ENCODE peak calls at places on chromosomes 13 and 19, in six cellular contexts. L is endothelial cell of umbilical vein; C is right atrium auricular region; T is PC-3; X is CD8-positive, alpha-beta memory T cell; R is OCI-LY7. B is an unnamed sample. For H3K4me1, the result is how much of the 10 kb centered on the place peaks cover.

GRCh38 chr13:32248789-32249188 is 66.4 kb downstream of the ZAR1L start:
- DNase-seq in L (no peak), C (no peak), T (no peak), X (no peak), R (no peak), B (no peak)

GRCh38 chr19:6020166-6020967 is 42.4 kb upstream of the RANBP3 start:
- DNase-seq in L (no peak), C (no peak), T (peak), X (no peak), R (no peak), B (no peak)

GRCh38 chr13:113291997-113292862 is 4.8 kb upstream of the LAMP1 start:
- DNase-seq in L (peak), C (peak), T (peak), X (no peak), R (no peak), B (peak)

GRCh38 chr19:17567940-17568339 is 12.5 kb downstream of the COLGALT1 start:
- DNase-seq in L (no peak), C (no peak), T (no peak), X (no peak), R (no peak), B (no peak)

GRCh38 chr19:3771906-3772450 is at the start of gene RAX2:
- DNase-seq in L (no peak), C (no peak), T (no peak), X (no peak), R (no peak), B (no peak)

GRCh38 chr13:101747039-101747438 is 294.6 kb downstream of the ITGBL1 start:
- DNase-seq in L (no peak), C (no peak), T (no peak), X (no peak), R (no peak), B (no peak)

GRCh38 chr19:15123900-15124299 is 16.7 kb downstream of the SYDE1 start:
- DNase-seq in L (no peak), C (peak), T (no peak), X (no peak), R (no peak), B (no peak)

GRCh38 chr19:52742516-52742915 is 7.7 kb upstream of the ZNF611 start:
- DNase-seq in L (no peak), C (no peak), T (no peak), X (no peak), R (no peak), B (no peak)

GRCh38 chr19:13700621-13701020 is 63.7 kb upstream of the MRI1 start:
- DNase-seq in L (no peak), C (no peak), T (no peak), X (no peak), R (no peak), B (no peak)

GRCh38 chr19:782195-783043 is 14.8 kb upstream of the PTBP1 start:
- DNase-seq in L (peak), C (no peak), T (peak), X (no peak), R (no peak), B (peak)

GRCh38 chr19:15779756-15780476 is 7.5 kb upstream of the OR10H5 start:
- DNase-seq in L (no peak), C (peak), T (peak), X (no peak), R (no peak), B (peak)

GRCh38 chr19:2330632-2331284 is 2.3 kb downstream of the SPPL2B start:
- DNase-seq in L (no peak), C (no peak), T (no peak), X (no peak), R (no peak), B (no peak)

GRCh38 chr19:6516018-6516658 is 14.0 kb upstream of the TUBB4A start:
- DNase-seq in L (peak), C (peak), T (peak), X (peak), R (peak), B (peak)

GRCh38 chr13:87128006-87128405 is 543.2 kb upstream of the SLITRK5 start:
- DNase-seq in L (no peak), C (no peak), T (no peak), X (no peak), R (no peak), B (no peak)

GRCh38 chr19:54896036-54896435 is 9.9 kb upstream of the NCR1 start:
- DNase-seq in L (no peak), C (no peak), T (no peak), X (no peak), R (no peak), B (no peak)

GRCh38 chr19:15623711-15624318 is 8.8 kb downstream of the CYP4F8 start:
- DNase-seq in L (no peak), C (no peak), T (peak), X (no peak), R (no peak), B (no peak)

GRCh38 chr13:68467160-68467559 is 1237.0 kb upstream of the PCDH9 start:
- DNase-seq in L (no peak), C (no peak), T (no peak), X (no peak), R (no peak), B (no peak)

GRCh38 chr19:52923782-52924593 is 760 bp upstream of the ZNF888 start:
- DNase-seq in L (peak), C (peak), T (peak), X (no peak), R (no peak), B (peak)

GRCh38 chr13:77305276-77305675 is 21.6 kb downstream of the MYCBP2 start:
- DNase-seq in L (peak), C (no peak), T (no peak), X (no peak), R (peak), B (no peak)

GRCh38 chr13:98797456-98797855 is 45.0 kb upstream of the SLC15A1 start:
- DNase-seq in L (no peak), C (peak), T (no peak), X (no peak), R (no peak), B (no peak)

GRCh38 chr19:33799507-33799906 is 2.8 kb downstream of the KCTD15 start:
- DNase-seq in L (no peak), C (no peak), T (no peak), X (no peak), R (no peak), B (no peak)

GRCh38 chr19:29539668-29540067 is 13.9 kb downstream of the VSTM2B start:
- DNase-seq in L (no peak), C (no peak), T (no peak), X (no peak), R (no peak), B (no peak)

GRCh38 chr13:65468628-65469027 is 1761.5 kb downstream of the PCDH9 start:
- DNase-seq in L (no peak), C (no peak), T (no peak), X (no peak), R (no peak), B (peak)

GRCh38 chr19:52094526-52094925 is 1.0 kb downstream of the ZNF841 start:
- DNase-seq in L (no peak), C (no peak), T (no peak), X (no peak), R (no peak), B (peak)

GRCh38 chr13:63540042-63540441 is 2124.4 kb upstream of the PCDH20 start:
- DNase-seq in L (no peak), C (no peak), T (no peak), X (no peak), R (no peak), B (no peak)

GRCh38 chr13:63542704-63543215 is 2127.1 kb upstream of the PCDH20 start:
- DNase-seq in L (no peak), C (no peak), T (no peak), X (no peak), R (no peak), B (no peak)

GRCh38 chr13:63541336-63541735 is 2125.7 kb upstream of the PCDH20 start:
- DNase-seq in L (no peak), C (no peak), T (no peak), X (no peak), R (no peak), B (no peak)
- H3K4me3 ChIP-seq in L (no peak), C (no peak), T (no peak), X (no peak), R (no peak), B (no peak)

DNA sequence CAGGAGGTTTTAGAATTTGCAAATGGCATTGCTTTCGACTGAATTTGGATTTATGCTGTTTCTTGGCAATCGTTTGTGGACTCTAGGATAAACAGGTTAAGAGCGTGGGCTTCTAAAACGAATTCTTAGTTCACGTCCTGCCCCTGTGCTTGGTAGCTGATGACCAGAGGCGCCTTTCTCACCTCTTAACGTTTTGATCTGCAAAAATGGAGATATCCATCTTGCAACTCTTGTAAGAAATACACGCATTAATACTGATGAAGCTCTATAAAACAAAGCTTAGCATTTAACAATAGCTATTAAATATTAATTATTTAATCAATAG is 577 bp upstream of the KATNAL1 start:
- DNase-seq in L (no peak), C (no peak), T (no peak), X (no peak), R (peak), B (no peak)
- H3K4me1 ChIP-seq in L (under half), C (under half), T (under half), X (under half), R (half or more), B (under half)

GRCh38 chr13:52454459-52454824 is 836 bp upstream of the CKAP2 start:
- DNase-seq in L (peak), C (no peak), T (peak), X (no peak), R (peak), B (no peak)

GRCh38 chr13:52454825-52455676 is at the start of gene CKAP2:
- DNase-seq in L (peak), C (peak), T (peak), X (peak), R (peak), B (peak)

GRCh38 chr13:52459668-52460067 is 4.4 kb downstream of the CKAP2 start:
- DNase-seq in L (peak), C (no peak), T (peak), X (no peak), R (no peak), B (no peak)

GRCh38 chr13:52452470-52452869 is 2.0 kb upstream of the VPS36 start:
- DNase-seq in L (no peak), C (no peak), T (no peak), X (no peak), R (no peak), B (no peak)

DNA sequence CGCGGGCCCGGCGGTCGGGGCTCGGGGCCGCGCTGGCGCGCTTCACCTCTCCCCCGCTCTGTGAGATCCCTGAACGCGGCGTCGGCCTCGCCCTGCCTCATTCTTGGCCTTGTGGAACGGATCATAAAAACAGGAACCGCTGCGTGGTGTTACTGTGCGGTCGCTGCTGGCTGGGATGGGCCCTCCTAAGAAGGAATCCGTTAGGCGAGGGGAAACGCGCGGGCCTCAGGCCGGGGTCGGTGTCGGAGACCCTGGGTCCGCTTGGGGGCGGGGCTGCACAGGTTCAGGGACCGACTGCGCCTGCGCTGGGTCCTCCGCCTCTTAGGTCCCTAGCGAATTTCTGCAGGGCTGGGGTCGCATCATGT is 381 bp downstream of the CKAP2 start:
- DNase-seq in L (peak), C (peak), T (peak), X (peak), R (peak), B (peak)
- H3K4me3 ChIP-seq in L (peak), C (peak), T (peak), X (peak), R (peak), B (peak)

DNA sequence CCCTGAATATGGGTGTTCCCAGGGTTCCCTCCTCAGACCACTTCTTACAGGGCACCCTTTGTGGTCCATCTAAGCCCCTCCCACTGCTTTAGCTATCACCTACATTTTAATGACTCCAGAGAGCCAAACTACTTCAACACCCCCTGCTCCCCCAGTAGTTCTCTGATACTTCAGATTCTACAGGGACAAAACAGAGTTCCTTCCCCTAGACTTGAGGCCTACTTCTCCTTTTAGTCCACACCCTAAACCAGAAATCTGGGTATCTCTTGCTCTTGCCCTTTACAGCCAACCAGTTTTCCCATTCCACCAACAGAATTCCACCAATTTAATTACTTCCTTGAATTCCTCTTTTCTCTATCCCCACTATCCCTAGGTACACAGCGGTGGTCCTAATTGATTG is 107.2 kb downstream of the KCNRG start:
- DNase-seq in L (no peak), C (no peak), T (no peak), X (no peak), R (peak), B (no peak)
- H3K4me1 ChIP-seq in L (under half), C (under half), T (under half), X (under half), R (under half), B (under half)

DNA sequence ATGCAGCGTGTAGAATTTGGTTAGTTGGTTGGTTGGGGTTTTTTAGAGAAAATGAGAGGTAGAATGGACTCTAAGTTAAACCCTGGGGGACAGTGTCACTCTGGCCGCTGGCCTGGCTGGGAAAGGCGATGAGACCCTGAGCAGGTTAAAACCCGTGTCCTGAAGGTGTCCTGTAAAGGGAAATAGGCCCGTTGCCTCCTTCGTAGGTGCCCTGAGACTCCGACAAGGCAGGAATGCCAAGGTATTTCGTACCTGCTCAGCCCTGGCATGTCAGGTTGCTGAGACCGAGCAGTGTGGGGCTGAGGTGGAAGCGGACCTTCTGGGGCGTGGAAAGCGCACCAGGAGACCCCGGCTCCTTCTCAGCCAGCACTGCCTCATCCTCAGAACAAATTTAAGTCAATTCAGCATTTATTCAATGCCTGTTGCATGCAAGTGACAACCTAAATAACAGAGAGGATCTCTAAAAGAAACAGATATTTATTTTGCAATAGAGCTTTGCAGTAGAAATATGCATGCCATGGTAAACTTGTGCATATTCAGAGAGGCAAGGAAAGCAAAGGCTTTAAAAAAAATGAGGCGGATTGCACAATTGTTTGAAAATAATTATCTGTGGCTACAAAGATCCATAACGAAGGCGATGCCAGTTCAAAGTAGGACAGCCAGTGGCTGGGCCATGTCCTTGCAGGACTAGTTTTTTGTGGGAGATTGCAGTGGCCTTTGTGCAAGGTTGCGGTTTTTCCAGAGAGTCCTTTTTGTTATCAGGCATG is 1.4 kb upstream of the RAB20 start:
- DNase-seq in L (no peak), C (no peak), T (no peak), X (no peak), R (no peak), B (no peak)
- H3K4me3 ChIP-seq in L (no peak), C (peak), T (peak), X (peak), R (peak), B (peak)

GRCh38 chr19:48656840-48657474 is 11.0 kb upstream of the CA11 start:
- DNase-seq in L (peak), C (no peak), T (peak), X (no peak), R (no peak), B (peak)

GRCh38 chr19:48650974-48651681 is 5.1 kb upstream of the CA11 start:
- DNase-seq in L (no peak), C (no peak), T (no peak), X (no peak), R (no peak), B (no peak)

GRCh38 chr19:48658483-48658882 is 12.5 kb upstream of the CA11 start:
- DNase-seq in L (no peak), C (no peak), T (no peak), X (no peak), R (no peak), B (no peak)

GRCh38 chr19:48651682-48652046 is 5.7 kb upstream of the CA11 start:
- DNase-seq in L (no peak), C (no peak), T (no peak), X (no peak), R (no peak), B (no peak)

GRCh38 chr19:48654299-48655059 is 8.5 kb upstream of the CA11 start:
- DNase-seq in L (no peak), C (no peak), T (no peak), X (no peak), R (no peak), B (no peak)
- H3K4me1 ChIP-seq in L (under half), C (under half), T (under half), X (under half), R (under half), B (under half)

GRCh38 chr13:40660270-40660669 is 6.2 kb downstream of the FOXO1 start:
- DNase-seq in L (no peak), C (no peak), T (no peak), X (no peak), R (no peak), B (peak)

GRCh38 chr13:40664100-40665060 is 2.1 kb downstream of the FOXO1 start:
- DNase-seq in L (peak), C (peak), T (peak), X (peak), R (peak), B (peak)

GRCh38 chr13:40665061-40665753 is 1.2 kb downstream of the FOXO1 start:
- DNase-seq in L (no peak), C (no peak), T (peak), X (peak), R (peak), B (peak)

GRCh38 chr13:40660692-40661091 is 5.7 kb downstream of the FOXO1 start:
- DNase-seq in L (no peak), C (no peak), T (no peak), X (no peak), R (no peak), B (no peak)

DNA sequence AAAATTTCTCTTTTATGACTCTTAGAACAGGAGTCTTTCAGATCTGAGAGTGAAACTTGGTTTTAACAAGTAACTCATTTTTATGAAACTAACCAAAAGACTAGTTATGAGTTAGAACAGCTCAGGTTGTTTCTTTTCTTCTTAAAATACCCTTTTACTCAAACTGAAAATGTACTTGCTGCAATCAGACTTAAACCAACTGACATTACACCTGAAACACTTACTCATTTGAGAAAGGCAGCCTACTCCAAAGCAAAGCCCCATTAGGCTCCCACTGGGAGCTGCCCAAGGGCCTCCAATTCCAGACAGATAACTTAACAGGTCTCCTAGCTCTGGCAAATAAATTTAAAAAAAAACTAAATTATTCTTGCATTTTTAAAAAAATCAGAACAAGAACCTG is 3.6 kb downstream of the FOXO1 start:
- DNase-seq in L (peak), C (no peak), T (no peak), X (no peak), R (no peak), B (no peak)
- H3K4me3 ChIP-seq in L (peak), C (peak), T (peak), X (peak), R (peak), B (peak)

GRCh38 chr13:40475617-40476016 is 190.8 kb downstream of the FOXO1 start:
- DNase-seq in L (no peak), C (no peak), T (no peak), X (no peak), R (no peak), B (no peak)

GRCh38 chr13:40478775-40479174 is 187.7 kb downstream of the FOXO1 start:
- DNase-seq in L (no peak), C (no peak), T (no peak), X (no peak), R (peak), B (no peak)

GRCh38 chr13:40477623-40478608 is 188.5 kb downstream of the FOXO1 start:
- DNase-seq in L (peak), C (peak), T (no peak), X (no peak), R (peak), B (no peak)

GRCh38 chr13:40479196-40479845 is 187.1 kb downstream of the FOXO1 start:
- DNase-seq in L (no peak), C (no peak), T (no peak), X (no peak), R (peak), B (no peak)

DNA sequence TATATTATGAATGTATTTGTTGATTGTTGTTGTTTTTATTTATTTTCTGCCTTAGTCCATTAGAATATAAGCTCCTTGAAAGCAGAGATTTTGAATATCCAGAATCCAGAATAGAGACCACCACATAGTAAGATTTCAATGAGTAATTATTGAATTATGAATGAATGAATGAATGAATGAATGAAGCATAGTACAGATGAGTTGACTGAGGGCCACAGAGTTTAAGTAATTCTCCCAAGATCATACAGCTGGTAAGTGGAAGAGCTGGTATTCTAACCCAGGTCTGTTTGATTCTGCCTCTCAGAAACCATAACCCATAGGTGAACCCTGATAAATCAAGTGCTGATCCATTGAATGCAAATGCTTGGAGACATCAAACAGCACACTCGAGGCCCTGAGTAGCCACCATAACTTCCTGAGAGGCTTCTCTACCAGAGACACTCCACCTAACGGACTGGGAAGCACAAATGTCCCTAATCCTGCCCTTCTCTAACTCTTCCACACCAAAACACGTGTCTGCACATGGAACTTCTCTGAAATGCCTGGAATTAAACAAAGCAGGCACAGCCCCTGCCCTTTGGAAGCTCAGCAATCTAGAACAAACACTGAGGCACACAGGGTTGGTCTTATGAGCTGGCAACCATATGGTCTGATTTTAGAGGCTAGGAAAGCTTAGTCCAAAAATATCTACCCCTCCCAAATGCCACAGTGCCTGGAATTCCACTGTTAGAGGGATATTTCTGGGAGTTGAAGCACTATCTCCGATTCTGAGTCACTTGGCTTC is 190.1 kb downstream of the FOXO1 start:
- DNase-seq in L (peak), C (no peak), T (peak), X (no peak), R (no peak), B (peak)
- H3K4me1 ChIP-seq in L (under half), C (under half), T (under half), X (under half), R (half or more), B (under half)

B was measured in adipocyte.